ENCODE peak calls at places on chromosomes 12 and 14, in nine cellular contexts. One of them, this sample, is unnamed.

GRCh38 chr14:58765843-58766242 is 128.1 kb downstream of the DACT1 start:
- DNase-seq in psoas muscle: no peak
- DNase-seq in A549: no peak
- DNase-seq in NT2/D1: no peak
- DNase-seq in tibial artery: no peak
- DNase-seq in esophagus squamous epithelium: no peak
- DNase-seq in vagina: no peak
- DNase-seq in IMR-90: no peak
- DNase-seq in CD8-positive, alpha-beta memory T cell: no peak
- DNase-seq in this sample: no peak

GRCh38 chr14:57403521-57403864 is 13.1 kb downstream of the NAA30 start:
- DNase-seq in psoas muscle: no peak
- DNase-seq in A549: no peak
- DNase-seq in NT2/D1: no peak
- DNase-seq in tibial artery: no peak
- DNase-seq in esophagus squamous epithelium: no peak
- DNase-seq in vagina: no peak
- DNase-seq in IMR-90: no peak
- DNase-seq in CD8-positive, alpha-beta memory T cell: no peak
- DNase-seq in this sample: no peak

GRCh38 chr14:30725763-30726162 is 103.6 kb downstream of the SCFD1 start:
- DNase-seq in psoas muscle: no peak
- DNase-seq in A549: no peak
- DNase-seq in NT2/D1: no peak
- DNase-seq in tibial artery: no peak
- DNase-seq in esophagus squamous epithelium: no peak
- DNase-seq in vagina: no peak
- DNase-seq in IMR-90: no peak
- DNase-seq in CD8-positive, alpha-beta memory T cell: no peak
- DNase-seq in this sample: no peak

GRCh38 chr12:94290353-94290752 is 142.0 kb downstream of the PLXNC1 start:
- DNase-seq in psoas muscle: no peak
- DNase-seq in A549: no peak
- DNase-seq in NT2/D1: no peak
- DNase-seq in tibial artery: no peak
- DNase-seq in esophagus squamous epithelium: no peak
- DNase-seq in vagina: no peak
- DNase-seq in IMR-90: no peak
- DNase-seq in CD8-positive, alpha-beta memory T cell: no peak
- DNase-seq in this sample: no peak

GRCh38 chr12:22529281-22530060 is 14.9 kb downstream of the C2CD5 start:
- DNase-seq in psoas muscle: no peak
- DNase-seq in A549: peak; percentile 19
- DNase-seq in NT2/D1: peak; percentile 18
- DNase-seq in tibial artery: no peak
- DNase-seq in esophagus squamous epithelium: no peak
- DNase-seq in vagina: no peak
- DNase-seq in IMR-90: peak; percentile 63
- DNase-seq in CD8-positive, alpha-beta memory T cell: peak; percentile 32
- DNase-seq in this sample: no peak

GRCh38 chr14:73471582-73472181 is 13.3 kb upstream of the NUMB start:
- DNase-seq in psoas muscle: no peak
- DNase-seq in A549: peak; percentile 0
- DNase-seq in NT2/D1: no peak
- DNase-seq in tibial artery: no peak
- DNase-seq in esophagus squamous epithelium: no peak
- DNase-seq in vagina: no peak
- DNase-seq in IMR-90: no peak
- DNase-seq in CD8-positive, alpha-beta memory T cell: no peak
- DNase-seq in this sample: no peak

GRCh38 chr12:43104524-43104923 is 447.5 kb downstream of the ADAMTS20 start:
- DNase-seq in psoas muscle: no peak
- DNase-seq in A549: no peak
- DNase-seq in NT2/D1: no peak
- DNase-seq in tibial artery: no peak
- DNase-seq in esophagus squamous epithelium: no peak
- DNase-seq in vagina: no peak
- DNase-seq in IMR-90: peak; percentile 64
- DNase-seq in CD8-positive, alpha-beta memory T cell: no peak
- DNase-seq in this sample: no peak

GRCh38 chr12:40078201-40078730 is 27.6 kb downstream of the SLC2A13 start:
- DNase-seq in psoas muscle: no peak
- DNase-seq in A549: no peak
- DNase-seq in NT2/D1: no peak
- DNase-seq in tibial artery: no peak
- DNase-seq in esophagus squamous epithelium: no peak
- DNase-seq in vagina: no peak
- DNase-seq in IMR-90: no peak
- DNase-seq in CD8-positive, alpha-beta memory T cell: no peak
- DNase-seq in this sample: no peak

GRCh38 chr14:102213984-102214658 is 74.4 kb downstream of the WDR20 start:
- DNase-seq in psoas muscle: no peak
- DNase-seq in A549: peak; percentile 31
- DNase-seq in NT2/D1: no peak
- DNase-seq in tibial artery: no peak
- DNase-seq in esophagus squamous epithelium: no peak
- DNase-seq in vagina: no peak
- DNase-seq in IMR-90: no peak
- DNase-seq in CD8-positive, alpha-beta memory T cell: no peak
- DNase-seq in this sample: no peak

GRCh38 chr14:51792819-51793218 is 67.6 kb upstream of the GNG2 start:
- DNase-seq in psoas muscle: no peak
- DNase-seq in A549: no peak
- DNase-seq in NT2/D1: no peak
- DNase-seq in tibial artery: no peak
- DNase-seq in esophagus squamous epithelium: no peak
- DNase-seq in vagina: no peak
- DNase-seq in IMR-90: peak; percentile 84
- DNase-seq in CD8-positive, alpha-beta memory T cell: no peak
- DNase-seq in this sample: no peak

GRCh38 chr14:45156067-45156466 is 20.3 kb downstream of the FANCM start:
- DNase-seq in psoas muscle: no peak
- DNase-seq in A549: no peak
- DNase-seq in NT2/D1: no peak
- DNase-seq in tibial artery: no peak
- DNase-seq in esophagus squamous epithelium: no peak
- DNase-seq in vagina: no peak
- DNase-seq in IMR-90: peak; percentile 4
- DNase-seq in CD8-positive, alpha-beta memory T cell: no peak
- DNase-seq in this sample: no peak

GRCh38 chr12:92080390-92081285 is 65.0 kb downstream of the BTG1 start:
- DNase-seq in psoas muscle: no peak
- DNase-seq in A549: peak; percentile 66
- DNase-seq in NT2/D1: no peak
- DNase-seq in tibial artery: no peak
- DNase-seq in esophagus squamous epithelium: no peak
- DNase-seq in vagina: no peak
- DNase-seq in IMR-90: peak; percentile 90
- DNase-seq in CD8-positive, alpha-beta memory T cell: peak; percentile 18
- DNase-seq in this sample: no peak

GRCh38 chr12:113456761-113457160 is 14.9 kb downstream of the LHX5 start:
- DNase-seq in psoas muscle: no peak
- DNase-seq in A549: no peak
- DNase-seq in NT2/D1: no peak
- DNase-seq in tibial artery: no peak
- DNase-seq in esophagus squamous epithelium: no peak
- DNase-seq in vagina: no peak
- DNase-seq in IMR-90: no peak
- DNase-seq in CD8-positive, alpha-beta memory T cell: no peak
- DNase-seq in this sample: no peak

GRCh38 chr12:107845226-107845979 is 70.9 kb downstream of the ASCL4 start:
- DNase-seq in psoas muscle: no peak
- DNase-seq in A549: no peak
- DNase-seq in NT2/D1: no peak
- DNase-seq in tibial artery: no peak
- DNase-seq in esophagus squamous epithelium: no peak
- DNase-seq in vagina: no peak
- DNase-seq in IMR-90: no peak
- DNase-seq in CD8-positive, alpha-beta memory T cell: no peak
- DNase-seq in this sample: no peak
- H3K4me3 ChIP-seq in psoas muscle: no peak overlapping the region
- H3K4me3 ChIP-seq in A549: no peak overlapping the region
- H3K4me3 ChIP-seq in NT2/D1: no peak overlapping the region
- H3K4me3 ChIP-seq in tibial artery: no peak overlapping the region
- H3K4me3 ChIP-seq in esophagus squamous epithelium: no peak overlapping the region
- H3K4me3 ChIP-seq in vagina: no peak overlapping the region
- H3K4me3 ChIP-seq in IMR-90: no peak overlapping the region
- H3K4me3 ChIP-seq in CD8-positive, alpha-beta memory T cell: no peak overlapping the region
- H3K4me3 ChIP-seq in this sample: no peak overlapping the region

DNA sequence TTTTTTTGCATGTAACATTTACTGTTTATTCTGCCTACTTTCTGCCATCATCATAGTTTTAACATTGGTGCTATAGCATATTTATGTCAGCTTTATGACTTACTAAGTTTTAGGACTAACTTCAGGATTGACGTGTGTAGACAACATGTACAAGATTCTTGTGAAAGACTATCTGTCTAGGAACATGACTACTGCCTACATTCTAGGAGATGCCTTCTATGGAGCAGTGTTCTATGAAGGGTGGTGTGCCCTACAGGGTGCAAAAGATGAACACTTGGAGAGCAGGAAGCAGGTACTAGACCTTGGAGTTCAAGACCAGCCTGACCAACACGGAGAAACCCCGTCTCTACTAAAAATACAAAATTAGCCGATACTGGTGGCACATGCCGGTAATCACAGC is 118.6 kb downstream of the FGD4 start:
- DNase-seq in psoas muscle: no peak
- DNase-seq in A549: no peak
- DNase-seq in NT2/D1: no peak
- DNase-seq in tibial artery: no peak
- DNase-seq in esophagus squamous epithelium: no peak
- DNase-seq in vagina: no peak
- DNase-seq in IMR-90: no peak
- DNase-seq in CD8-positive, alpha-beta memory T cell: no peak
- DNase-seq in this sample: no peak
- H3K4me1 ChIP-seq in psoas muscle: peaks cover 39% of the 10 kb centered on the region
- H3K4me1 ChIP-seq in A549: no peaks in the 10 kb centered on the region
- H3K4me1 ChIP-seq in NT2/D1: no peaks in the 10 kb centered on the region
- H3K4me1 ChIP-seq in tibial artery: peaks cover 4% of the 10 kb centered on the region
- H3K4me1 ChIP-seq in esophagus squamous epithelium: peaks cover 16% of the 10 kb centered on the region
- H3K4me1 ChIP-seq in vagina: peaks cover 11% of the 10 kb centered on the region
- H3K4me1 ChIP-seq in IMR-90: no peaks in the 10 kb centered on the region
- H3K4me1 ChIP-seq in CD8-positive, alpha-beta memory T cell: no peaks in the 10 kb centered on the region
- H3K4me1 ChIP-seq in this sample: no peaks in the 10 kb centered on the region

DNA sequence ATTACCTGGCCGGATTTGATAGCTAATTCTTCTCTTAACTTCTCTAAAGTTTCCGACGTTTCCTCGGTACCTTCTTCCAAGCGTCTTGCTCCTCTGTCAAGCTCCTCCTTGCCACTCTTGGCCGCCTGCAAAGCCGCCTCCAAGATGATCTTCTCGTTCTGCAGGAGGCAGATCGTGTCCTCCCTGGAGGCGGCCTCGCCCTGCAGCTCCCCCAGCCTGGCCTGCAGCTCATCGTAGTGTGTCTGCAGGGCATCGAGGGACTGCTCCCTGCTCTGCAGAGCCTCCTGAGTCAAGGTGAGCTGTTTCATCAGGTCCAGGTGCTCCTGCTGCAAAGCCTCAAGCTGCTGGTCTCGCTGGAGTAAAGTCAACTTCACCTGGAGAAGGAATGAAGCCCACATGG is 32.8 kb downstream of the GOLGA3 start:
- DNase-seq in psoas muscle: no peak
- DNase-seq in A549: no peak
- DNase-seq in NT2/D1: no peak
- DNase-seq in tibial artery: no peak
- DNase-seq in esophagus squamous epithelium: no peak
- DNase-seq in vagina: no peak
- DNase-seq in IMR-90: no peak
- DNase-seq in CD8-positive, alpha-beta memory T cell: no peak
- DNase-seq in this sample: no peak
- H3K4me3 ChIP-seq in psoas muscle: no peak overlapping the region
- H3K4me3 ChIP-seq in A549: no peak overlapping the region
- H3K4me3 ChIP-seq in NT2/D1: no peak overlapping the region
- H3K4me3 ChIP-seq in tibial artery: no peak overlapping the region
- H3K4me3 ChIP-seq in esophagus squamous epithelium: no peak overlapping the region
- H3K4me3 ChIP-seq in vagina: no peak overlapping the region
- H3K4me3 ChIP-seq in IMR-90: no peak overlapping the region
- H3K4me3 ChIP-seq in CD8-positive, alpha-beta memory T cell: no peak overlapping the region
- H3K4me3 ChIP-seq in this sample: no peak overlapping the region

GRCh38 chr12:109466305-109466704 is 10.8 kb downstream of the KCTD10 start:
- DNase-seq in psoas muscle: no peak
- DNase-seq in A549: no peak
- DNase-seq in NT2/D1: no peak
- DNase-seq in tibial artery: no peak
- DNase-seq in esophagus squamous epithelium: no peak
- DNase-seq in vagina: no peak
- DNase-seq in IMR-90: no peak
- DNase-seq in CD8-positive, alpha-beta memory T cell: no peak
- DNase-seq in this sample: no peak

GRCh38 chr12:109463776-109464175 is 13.3 kb downstream of the KCTD10 start:
- DNase-seq in psoas muscle: peak; percentile 62
- DNase-seq in A549: no peak
- DNase-seq in NT2/D1: no peak
- DNase-seq in tibial artery: no peak
- DNase-seq in esophagus squamous epithelium: no peak
- DNase-seq in vagina: no peak
- DNase-seq in IMR-90: no peak
- DNase-seq in CD8-positive, alpha-beta memory T cell: no peak
- DNase-seq in this sample: no peak

GRCh38 chr12:109466821-109467220 is 10.3 kb downstream of the KCTD10 start:
- DNase-seq in psoas muscle: no peak
- DNase-seq in A549: no peak
- DNase-seq in NT2/D1: no peak
- DNase-seq in tibial artery: no peak
- DNase-seq in esophagus squamous epithelium: no peak
- DNase-seq in vagina: no peak
- DNase-seq in IMR-90: no peak
- DNase-seq in CD8-positive, alpha-beta memory T cell: no peak
- DNase-seq in this sample: no peak

GRCh38 chr12:109462868-109463692 is 14.0 kb downstream of the KCTD10 start:
- DNase-seq in psoas muscle: peak; percentile 87
- DNase-seq in A549: no peak
- DNase-seq in NT2/D1: no peak
- DNase-seq in tibial artery: peak; percentile 87
- DNase-seq in esophagus squamous epithelium: no peak
- DNase-seq in vagina: no peak
- DNase-seq in IMR-90: peak; percentile 98
- DNase-seq in CD8-positive, alpha-beta memory T cell: no peak
- DNase-seq in this sample: peak; percentile 25

GRCh38 chr12:109464642-109465351 is 12.3 kb downstream of the KCTD10 start:
- DNase-seq in psoas muscle: no peak
- DNase-seq in A549: no peak
- DNase-seq in NT2/D1: no peak
- DNase-seq in tibial artery: no peak
- DNase-seq in esophagus squamous epithelium: no peak
- DNase-seq in vagina: no peak
- DNase-seq in IMR-90: no peak
- DNase-seq in CD8-positive, alpha-beta memory T cell: no peak
- DNase-seq in this sample: no peak
- H3K4me1 ChIP-seq in psoas muscle: peaks cover 65% of the 10 kb centered on the region
- H3K4me1 ChIP-seq in A549: peaks cover 39% of the 10 kb centered on the region
- H3K4me1 ChIP-seq in NT2/D1: peaks cover 45% of the 10 kb centered on the region
- H3K4me1 ChIP-seq in tibial artery: peaks cover 93% of the 10 kb centered on the region
- H3K4me1 ChIP-seq in esophagus squamous epithelium: peaks cover 99% of the 10 kb centered on the region
- H3K4me1 ChIP-seq in vagina: peaks cover 99% of the 10 kb centered on the region
- H3K4me1 ChIP-seq in IMR-90: peaks cover 42% of the 10 kb centered on the region
- H3K4me1 ChIP-seq in CD8-positive, alpha-beta memory T cell: peaks cover 29% of the 10 kb centered on the region
- H3K4me1 ChIP-seq in this sample: peaks cover 16% of the 10 kb centered on the region

GRCh38 chr12:51247523-51248206 is 9.0 kb downstream of the DAZAP2 start:
- DNase-seq in psoas muscle: no peak
- DNase-seq in A549: no peak
- DNase-seq in NT2/D1: no peak
- DNase-seq in tibial artery: no peak
- DNase-seq in esophagus squamous epithelium: no peak
- DNase-seq in vagina: no peak
- DNase-seq in IMR-90: no peak
- DNase-seq in CD8-positive, alpha-beta memory T cell: no peak
- DNase-seq in this sample: no peak
- H3K4me3 ChIP-seq in psoas muscle: no peak overlapping the region
- H3K4me3 ChIP-seq in A549: no peak overlapping the region
- H3K4me3 ChIP-seq in NT2/D1: no peak overlapping the region
- H3K4me3 ChIP-seq in tibial artery: no peak overlapping the region
- H3K4me3 ChIP-seq in esophagus squamous epithelium: no peak overlapping the region
- H3K4me3 ChIP-seq in vagina: no peak overlapping the region
- H3K4me3 ChIP-seq in IMR-90: no peak overlapping the region
- H3K4me3 ChIP-seq in CD8-positive, alpha-beta memory T cell: no peak overlapping the region
- H3K4me3 ChIP-seq in this sample: no peak overlapping the region

This sample was measured in BE2C.